ENCODE peak calls at places on chromosomes 1 and 21, in six cellular contexts. One of them, this sample, is unnamed.

GRCh38 chr1:111742938-111743549 is 3.8 kb upstream of the INKA2 start:
- DNase-seq in coronary artery: peak; percentile 43
- DNase-seq in nephron progenitor cell: no peak
- DNase-seq in heart right ventricle: no peak
- DNase-seq in AG09309: no peak
- DNase-seq in GM12865: no peak
- DNase-seq in this sample: no peak

GRCh38 chr1:216346521-216346920 is 76.7 kb downstream of the USH2A start:
- DNase-seq in coronary artery: no peak
- DNase-seq in nephron progenitor cell: no peak
- DNase-seq in heart right ventricle: no peak
- DNase-seq in AG09309: no peak
- DNase-seq in GM12865: no peak
- DNase-seq in this sample: no peak

GRCh38 chr1:227789042-227789880 is 26.2 kb upstream of the PRSS38 start:
- DNase-seq in coronary artery: peak; percentile 74
- DNase-seq in nephron progenitor cell: no peak
- DNase-seq in heart right ventricle: no peak
- DNase-seq in AG09309: no peak
- DNase-seq in GM12865: no peak
- DNase-seq in this sample: no peak

GRCh38 chr1:175133693-175134435 is 58.7 kb downstream of the KIAA0040 start:
- DNase-seq in coronary artery: no peak
- DNase-seq in nephron progenitor cell: no peak
- DNase-seq in heart right ventricle: no peak
- DNase-seq in AG09309: no peak
- DNase-seq in GM12865: peak; percentile 68
- DNase-seq in this sample: peak; percentile 34

GRCh38 chr21:29295066-29295650 is 3.6 kb upstream of the BACH1 start:
- DNase-seq in coronary artery: no peak
- DNase-seq in nephron progenitor cell: no peak
- DNase-seq in heart right ventricle: no peak
- DNase-seq in AG09309: no peak
- DNase-seq in GM12865: peak; percentile 88
- DNase-seq in this sample: no peak

GRCh38 chr1:216750031-216750627 is 26.9 kb upstream of the ESRRG start:
- DNase-seq in coronary artery: no peak
- DNase-seq in nephron progenitor cell: peak; percentile 31
- DNase-seq in heart right ventricle: peak; percentile 41
- DNase-seq in AG09309: no peak
- DNase-seq in GM12865: peak; percentile 37
- DNase-seq in this sample: peak; percentile 57

GRCh38 chr1:42833981-42834380 is 12.4 kb upstream of the ZNF691 start:
- DNase-seq in coronary artery: no peak
- DNase-seq in nephron progenitor cell: no peak
- DNase-seq in heart right ventricle: no peak
- DNase-seq in AG09309: no peak
- DNase-seq in GM12865: no peak
- DNase-seq in this sample: no peak

GRCh38 chr1:26887125-26887524 is 3.0 kb downstream of the GPN2 start:
- DNase-seq in coronary artery: no peak
- DNase-seq in nephron progenitor cell: no peak
- DNase-seq in heart right ventricle: no peak
- DNase-seq in AG09309: no peak
- DNase-seq in GM12865: peak; percentile 45
- DNase-seq in this sample: no peak

GRCh38 chr1:16446116-16446515 is 5.6 kb downstream of the NECAP2 start:
- DNase-seq in coronary artery: no peak
- DNase-seq in nephron progenitor cell: no peak
- DNase-seq in heart right ventricle: no peak
- DNase-seq in AG09309: no peak
- DNase-seq in GM12865: no peak
- DNase-seq in this sample: no peak

GRCh38 chr1:14259191-14259757 is 339.2 kb upstream of the KAZN start:
- DNase-seq in coronary artery: peak; percentile 87
- DNase-seq in nephron progenitor cell: no peak
- DNase-seq in heart right ventricle: peak; percentile 69
- DNase-seq in AG09309: no peak
- DNase-seq in GM12865: no peak
- DNase-seq in this sample: no peak

GRCh38 chr1:198676253-198676652 is 37.4 kb downstream of the PTPRC start:
- DNase-seq in coronary artery: no peak
- DNase-seq in nephron progenitor cell: no peak
- DNase-seq in heart right ventricle: no peak
- DNase-seq in AG09309: no peak
- DNase-seq in GM12865: no peak
- DNase-seq in this sample: no peak

GRCh38 chr1:11680270-11681070 is 478 bp downstream of the MAD2L2 start:
- DNase-seq in coronary artery: no peak
- DNase-seq in nephron progenitor cell: no peak
- DNase-seq in heart right ventricle: no peak
- DNase-seq in AG09309: no peak
- DNase-seq in GM12865: no peak
- DNase-seq in this sample: no peak

GRCh38 chr1:938088-938683 is 14.5 kb downstream of the SAMD11 start:
- DNase-seq in coronary artery: no peak
- DNase-seq in nephron progenitor cell: no peak
- DNase-seq in heart right ventricle: no peak
- DNase-seq in AG09309: no peak
- DNase-seq in GM12865: no peak
- DNase-seq in this sample: no peak

GRCh38 chr1:244896550-244896949 is 32.2 kb upstream of the HNRNPU start:
- DNase-seq in coronary artery: no peak
- DNase-seq in nephron progenitor cell: no peak
- DNase-seq in heart right ventricle: no peak
- DNase-seq in AG09309: peak; percentile 44
- DNase-seq in GM12865: no peak
- DNase-seq in this sample: peak; percentile 17

GRCh38 chr1:17852383-17852782 is 97.2 kb downstream of the ACTL8 start:
- DNase-seq in coronary artery: no peak
- DNase-seq in nephron progenitor cell: no peak
- DNase-seq in heart right ventricle: no peak
- DNase-seq in AG09309: no peak
- DNase-seq in GM12865: no peak
- DNase-seq in this sample: no peak

GRCh38 chr1:21667348-21668231 is 1.6 kb downstream of the RAP1GAP start:
- DNase-seq in coronary artery: no peak
- DNase-seq in nephron progenitor cell: no peak
- DNase-seq in heart right ventricle: no peak
- DNase-seq in AG09309: no peak
- DNase-seq in GM12865: no peak
- DNase-seq in this sample: no peak

GRCh38 chr1:200784576-200784975 is 45.9 kb downstream of the CAMSAP2 start:
- DNase-seq in coronary artery: no peak
- DNase-seq in nephron progenitor cell: no peak
- DNase-seq in heart right ventricle: no peak
- DNase-seq in AG09309: no peak
- DNase-seq in GM12865: no peak
- DNase-seq in this sample: no peak

GRCh38 chr21:30340714-30341573 is 3.5 kb upstream of the KRTAP27-1 start:
- DNase-seq in coronary artery: no peak
- DNase-seq in nephron progenitor cell: peak; percentile 57
- DNase-seq in heart right ventricle: peak; percentile 20
- DNase-seq in AG09309: no peak
- DNase-seq in GM12865: peak; percentile 29
- DNase-seq in this sample: peak; percentile 25

GRCh38 chr21:24514081-24514733 is 1093.1 kb downstream of the MRPL39 start:
- DNase-seq in coronary artery: no peak
- DNase-seq in nephron progenitor cell: no peak
- DNase-seq in heart right ventricle: no peak
- DNase-seq in AG09309: no peak
- DNase-seq in GM12865: peak; percentile 1
- DNase-seq in this sample: peak; percentile 1

GRCh38 chr21:16534408-16535099 is 804.8 kb downstream of the USP25 start:
- DNase-seq in coronary artery: peak; percentile 87
- DNase-seq in nephron progenitor cell: no peak
- DNase-seq in heart right ventricle: peak; percentile 80
- DNase-seq in AG09309: peak; percentile 42
- DNase-seq in GM12865: no peak
- DNase-seq in this sample: peak; percentile 56

GRCh38 chr1:3320246-3321152 is 134.0 kb upstream of the ARHGEF16 start:
- DNase-seq in coronary artery: no peak
- DNase-seq in nephron progenitor cell: no peak
- DNase-seq in heart right ventricle: no peak
- DNase-seq in AG09309: no peak
- DNase-seq in GM12865: no peak
- DNase-seq in this sample: no peak

GRCh38 chr1:41359211-41360073 is 1.8 kb upstream of the FOXO6 start:
- DNase-seq in coronary artery: peak; percentile 73
- DNase-seq in nephron progenitor cell: no peak
- DNase-seq in heart right ventricle: peak; percentile 28
- DNase-seq in AG09309: peak; percentile 31
- DNase-seq in GM12865: no peak
- DNase-seq in this sample: no peak

GRCh38 chr1:47181095-47181954 is 8.5 kb downstream of the PDZK1IP1 start:
- DNase-seq in coronary artery: peak; percentile 70
- DNase-seq in nephron progenitor cell: no peak
- DNase-seq in heart right ventricle: no peak
- DNase-seq in AG09309: no peak
- DNase-seq in GM12865: no peak
- DNase-seq in this sample: no peak

DNA sequence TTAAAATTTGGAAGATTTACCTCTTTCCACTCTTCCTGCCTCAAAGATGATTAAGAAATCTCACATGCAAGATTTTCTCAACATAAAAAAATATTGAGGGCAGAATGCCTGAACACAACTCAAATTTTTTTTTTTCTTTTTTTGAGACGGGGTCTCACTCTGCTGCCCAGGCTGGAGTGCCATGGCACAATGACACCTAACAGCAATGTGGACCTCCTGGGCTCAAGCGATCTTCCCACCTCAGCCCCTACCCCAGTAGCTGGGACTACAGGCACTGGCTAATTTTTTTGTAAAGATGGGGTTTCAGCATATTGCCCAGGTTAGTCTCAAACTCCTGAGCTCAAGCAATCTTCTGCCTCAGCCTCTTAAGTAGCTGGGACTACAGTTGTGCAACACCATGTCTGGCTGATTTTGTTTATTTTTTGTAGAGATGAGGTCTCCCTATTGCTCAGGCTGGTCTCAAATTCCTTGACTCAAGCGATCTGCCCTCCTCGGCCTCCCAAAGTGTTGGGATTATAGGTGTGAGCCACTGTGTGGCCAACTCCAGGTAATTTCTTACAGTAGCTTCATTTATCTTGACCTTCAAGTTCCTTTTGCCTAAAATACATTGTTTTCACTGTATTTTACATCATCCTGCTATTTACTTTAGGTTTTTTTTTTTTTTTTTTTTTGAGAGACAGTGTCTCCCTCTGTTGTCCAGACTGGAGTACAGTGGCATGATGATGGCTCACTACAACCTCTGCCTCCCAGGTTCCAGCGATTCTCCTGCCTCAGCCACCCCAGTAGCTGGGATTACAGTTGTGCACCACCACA is 10.4 kb downstream of the NUCKS1 start:
- DNase-seq in coronary artery: no peak
- DNase-seq in nephron progenitor cell: no peak
- DNase-seq in heart right ventricle: no peak
- DNase-seq in AG09309: peak; percentile 32
- DNase-seq in GM12865: no peak
- DNase-seq in this sample: no peak
- TF ChIP-seq CTCF in coronary artery: no peak
- TF ChIP-seq CTCF in nephron progenitor cell: no peak
- TF ChIP-seq CTCF in heart right ventricle: peak; percentile 5
- TF ChIP-seq CTCF in AG09309: no peak
- TF ChIP-seq CTCF in GM12865: no peak
- TF ChIP-seq CTCF in this sample: no peak

GRCh38 chr1:88593358-88593757 is 90.7 kb upstream of the PKN2 start:
- DNase-seq in coronary artery: no peak
- DNase-seq in nephron progenitor cell: no peak
- DNase-seq in heart right ventricle: no peak
- DNase-seq in AG09309: no peak
- DNase-seq in GM12865: no peak
- DNase-seq in this sample: no peak

GRCh38 chr1:88595355-88595754 is 88.7 kb upstream of the PKN2 start:
- DNase-seq in coronary artery: no peak
- DNase-seq in nephron progenitor cell: no peak
- DNase-seq in heart right ventricle: no peak
- DNase-seq in AG09309: peak; percentile 24
- DNase-seq in GM12865: peak; percentile 40
- DNase-seq in this sample: peak; percentile 49
- TF ChIP-seq CTCF in coronary artery: no peak
- TF ChIP-seq CTCF in nephron progenitor cell: no peak
- TF ChIP-seq CTCF in heart right ventricle: peak; percentile 12
- TF ChIP-seq CTCF in AG09309: peak; percentile 55
- TF ChIP-seq CTCF in GM12865: peak; percentile 29
- TF ChIP-seq CTCF in this sample: peak; percentile 80

DNA sequence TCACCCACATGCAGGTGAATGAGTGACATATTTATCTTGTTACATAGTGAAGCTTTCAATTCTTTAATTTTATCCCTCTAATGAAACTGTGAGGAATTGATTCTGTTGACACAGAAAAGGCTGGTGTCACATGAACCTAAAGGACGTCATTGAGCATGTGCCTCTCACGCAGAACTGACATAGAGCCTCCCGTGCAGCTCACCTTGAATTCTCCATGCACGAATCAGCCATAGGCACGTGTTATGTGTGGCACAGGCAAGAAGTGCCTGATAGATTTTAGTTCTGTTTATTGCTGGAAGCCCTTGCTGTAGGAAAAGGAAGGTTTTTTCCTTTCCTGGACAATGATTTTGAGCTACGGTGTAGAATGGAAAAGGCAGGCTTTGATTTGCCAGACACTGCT is 11.3 kb downstream of the ADARB1 start:
- DNase-seq in coronary artery: no peak
- DNase-seq in nephron progenitor cell: no peak
- DNase-seq in heart right ventricle: no peak
- DNase-seq in AG09309: no peak
- DNase-seq in GM12865: no peak
- DNase-seq in this sample: peak; percentile 72
- TF ChIP-seq CTCF in coronary artery: no peak
- TF ChIP-seq CTCF in nephron progenitor cell: no peak
- TF ChIP-seq CTCF in heart right ventricle: no peak
- TF ChIP-seq CTCF in AG09309: no peak
- TF ChIP-seq CTCF in GM12865: no peak
- TF ChIP-seq CTCF in this sample: no peak

DNA sequence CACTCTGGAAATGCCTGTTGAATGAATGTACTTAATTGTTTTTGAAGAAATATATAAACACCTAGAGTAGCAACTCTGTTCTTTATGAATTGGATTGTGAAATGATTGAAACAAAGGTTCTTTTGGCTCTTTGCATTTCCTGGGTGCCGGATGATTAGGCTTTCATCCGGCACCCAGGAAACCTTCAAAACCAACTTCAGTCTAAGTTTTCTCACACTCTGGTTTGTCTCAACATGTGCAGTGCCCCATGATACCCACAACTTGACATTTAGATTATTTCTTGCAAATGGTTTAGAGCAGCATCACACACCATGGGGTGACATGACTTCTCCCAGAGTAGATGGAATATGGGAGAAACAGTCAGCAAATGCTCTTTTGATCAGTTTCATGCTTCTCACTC is 354.9 kb downstream of the BARHL2 start:
- DNase-seq in coronary artery: no peak
- DNase-seq in nephron progenitor cell: no peak
- DNase-seq in heart right ventricle: no peak
- DNase-seq in AG09309: no peak
- DNase-seq in GM12865: no peak
- DNase-seq in this sample: no peak
- TF ChIP-seq CTCF in coronary artery: no peak
- TF ChIP-seq CTCF in nephron progenitor cell: no peak
- TF ChIP-seq CTCF in heart right ventricle: no peak
- TF ChIP-seq CTCF in AG09309: no peak
- TF ChIP-seq CTCF in GM12865: no peak
- TF ChIP-seq CTCF in this sample: no peak

This sample was measured in foreskin keratinocyte.